ENCODE peak calls at places on chromosomes 3 and 15, in seven cellular contexts. X, F, T, B, C, W and P are unnamed samples.

GRCh38 chr3:62493116-62493801 is 119.9 kb upstream of the FEZF2 start:
- DNase-seq in X (no peak), F (no peak), T (peak; percentile 3), B (no peak), C (no peak), W (no peak), P (no peak)

GRCh38 chr3:5317572-5317971 is 130.1 kb downstream of the EDEM1 start:
- DNase-seq in X (no peak), F (no peak), T (no peak), B (no peak), C (no peak), W (no peak), P (peak; percentile 56)

GRCh38 chr3:111851511-111851954 is 7.5 kb upstream of the PHLDB2 start:
- DNase-seq in X (no peak), F (no peak), T (peak; percentile 83), B (no peak), C (peak; percentile 46), W (no peak), P (no peak)

GRCh38 chr3:108159128-108159527 is 63.1 kb downstream of the IFT57 start:
- DNase-seq in X (no peak), F (no peak), T (peak; percentile 84), B (no peak), C (no peak), W (no peak), P (no peak)

GRCh38 chr15:78988361-78988911 is 43.6 kb upstream of the CTSH start:
- DNase-seq in X (no peak), F (no peak), T (peak; percentile 99), B (no peak), C (peak; percentile 97), W (peak; percentile 9), P (peak; percentile 92)

GRCh38 chr3:66270314-66270713 is 49.5 kb downstream of the SLC25A26 start:
- DNase-seq in X (no peak), F (no peak), T (no peak), B (no peak), C (no peak), W (no peak), P (peak; percentile 20)

GRCh38 chr3:107579372-107579771 is 56.6 kb downstream of the BBX start:
- DNase-seq in X (no peak), F (no peak), T (no peak), B (no peak), C (no peak), W (no peak), P (no peak)

GRCh38 chr3:166734734-166735133 is 645.4 kb downstream of the ZBBX start:
- DNase-seq in X (no peak), F (no peak), T (no peak), B (no peak), C (no peak), W (no peak), P (no peak)

GRCh38 chr3:138440137-138440536 is 5.7 kb downstream of the ESYT3 start:
- DNase-seq in X (no peak), F (no peak), T (peak; percentile 24), B (no peak), C (no peak), W (no peak), P (no peak)

GRCh38 chr3:13072239-13073041 is 789 bp downstream of the IQSEC1 start:
- DNase-seq in X (no peak), F (no peak), T (no peak), B (peak; percentile 59), C (no peak), W (no peak), P (no peak)

GRCh38 chr15:79450648-79451047 is 18.5 kb downstream of the MINAR1 start:
- DNase-seq in X (no peak), F (no peak), T (no peak), B (no peak), C (no peak), W (no peak), P (no peak)

GRCh38 chr15:77384086-77384485 is 35.8 kb downstream of the PEAK1 start:
- DNase-seq in X (no peak), F (no peak), T (no peak), B (no peak), C (no peak), W (no peak), P (no peak)

GRCh38 chr15:76328962-76329361 is 7.6 kb upstream of the ISL2 start:
- DNase-seq in X (no peak), F (no peak), T (no peak), B (no peak), C (no peak), W (no peak), P (no peak)

GRCh38 chr3:29693863-29694262 is 413.0 kb downstream of the RBMS3 start:
- DNase-seq in X (no peak), F (no peak), T (peak; percentile 98), B (no peak), C (peak; percentile 86), W (no peak), P (peak; percentile 58)

GRCh38 chr3:108085821-108086350 is 4.9 kb downstream of the CD47 start:
- DNase-seq in X (no peak), F (no peak), T (peak; percentile 65), B (no peak), C (no peak), W (no peak), P (no peak)

GRCh38 chr3:70620956-70621355 is 308.5 kb upstream of the MDFIC2 start:
- DNase-seq in X (no peak), F (no peak), T (no peak), B (no peak), C (no peak), W (no peak), P (no peak)

GRCh38 chr15:32802296-32802936 is 84.6 kb downstream of the GREM1 start:
- DNase-seq in X (no peak), F (no peak), T (peak; percentile 96), B (no peak), C (peak; percentile 80), W (no peak), P (peak; percentile 83)

GRCh38 chr15:87212041-87212440 is 1044.5 kb downstream of the NTRK3 start:
- DNase-seq in X (no peak), F (no peak), T (no peak), B (no peak), C (no peak), W (no peak), P (no peak)

GRCh38 chr3:141065258-141065657 is 14.1 kb downstream of the SPSB4 start:
- DNase-seq in X (no peak), F (no peak), T (no peak), B (no peak), C (no peak), W (no peak), P (no peak)